ENCODE peak calls at places on chromosomes 3 and 15, in four cellular contexts. Q, L, F and G are unnamed samples.

GRCh38 chr15:101489236-101489632 is 273 bp downstream of the PCSK6 start:
- DNase-seq in Q (peak; percentile 57), L (peak; percentile 18), F (peak; percentile 71), G (peak; percentile 73)

GRCh38 chr3:19898725-19899124 is 35.3 kb downstream of the EFHB start:
- DNase-seq in Q (no peak), L (no peak), F (no peak), G (no peak)

GRCh38 chr15:81498314-81498713 is 124.3 kb upstream of the TMC3 start:
- DNase-seq in Q (no peak), L (no peak), F (no peak), G (no peak)

GRCh38 chr3:189728915-189729314 is 97.7 kb downstream of the TP63 start:
- DNase-seq in Q (no peak), L (no peak), F (no peak), G (no peak)

GRCh38 chr3:180250172-180250571 is 213.4 kb upstream of the PEX5L start:
- DNase-seq in Q (peak; percentile 58), L (no peak), F (no peak), G (peak; percentile 13)

GRCh38 chr3:186551387-186551786 is 7.2 kb upstream of the CRYGS start:
- DNase-seq in Q (no peak), L (no peak), F (no peak), G (no peak)

GRCh38 chr15:99506399-99506798 is 59.4 kb upstream of the MEF2A start:
- DNase-seq in Q (no peak), L (no peak), F (no peak), G (no peak)

GRCh38 chr3:148309390-148310035 is 388.2 kb upstream of the AGTR1 start:
- DNase-seq in Q (peak; percentile 25), L (peak; percentile 45), F (peak; percentile 26), G (peak; percentile 68)

GRCh38 chr3:32106929-32107362 is 526 bp downstream of the GPD1L start:
- DNase-seq in Q (peak; percentile 15), L (no peak), F (no peak), G (peak; percentile 34)

GRCh38 chr3:56754753-56755365 is 46.9 kb downstream of the ARHGEF3 start:
- DNase-seq in Q (no peak), L (no peak), F (no peak), G (no peak)

GRCh38 chr3:153182491-153182890 is 20.5 kb downstream of the RAP2B start:
- DNase-seq in Q (no peak), L (no peak), F (no peak), G (no peak)

GRCh38 chr15:51144021-51144532 is 49.4 kb upstream of the TNFAIP8L3 start:
- DNase-seq in Q (peak; percentile 82), L (peak; percentile 34), F (no peak), G (no peak)

GRCh38 chr15:65077291-65077980 is 890 bp downstream of the KBTBD13 start:
- DNase-seq in Q (no peak), L (no peak), F (no peak), G (no peak)

GRCh38 chr3:139322346-139322745 is 21.5 kb upstream of the MRPS22 start:
- DNase-seq in Q (no peak), L (no peak), F (no peak), G (no peak)

GRCh38 chr3:97010881-97011657 is 196.7 kb downstream of the EPHA6 start:
- DNase-seq in Q (no peak), L (no peak), F (no peak), G (no peak)

GRCh38 chr15:40323953-40324937 is 753 bp downstream of the INAFM2 start:
- DNase-seq in Q (peak; percentile 46), L (no peak), F (peak; percentile 48), G (no peak)

DNA sequence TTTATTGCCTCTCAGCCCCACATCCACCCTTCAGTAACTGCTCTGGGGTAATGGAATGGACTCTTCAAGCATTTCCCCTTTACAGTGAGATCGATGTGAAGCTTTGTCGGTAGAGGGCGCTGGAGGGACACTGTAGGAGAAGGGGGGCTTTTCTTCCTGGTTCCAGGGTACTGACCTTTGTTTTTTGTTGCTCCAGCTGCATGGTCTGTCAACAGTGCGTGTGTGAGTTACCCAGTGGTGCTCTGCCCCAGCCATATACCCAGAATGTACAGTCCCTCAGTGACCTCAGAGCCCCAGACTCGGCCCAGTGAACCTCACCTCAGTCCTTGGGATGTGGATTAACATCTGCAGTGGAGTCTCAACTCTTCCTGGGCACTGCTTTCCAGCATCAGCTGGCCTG is 180.3 kb upstream of the TSC22D2 start:
- DNase-seq in Q (no peak), L (peak; percentile 32), F (peak; percentile 83), G (peak; percentile 76)
- TF ChIP-seq CTCF in Q (peak; percentile 57), L (peak; percentile 70), F (peak; percentile 82), G (peak; percentile 87)

DNA sequence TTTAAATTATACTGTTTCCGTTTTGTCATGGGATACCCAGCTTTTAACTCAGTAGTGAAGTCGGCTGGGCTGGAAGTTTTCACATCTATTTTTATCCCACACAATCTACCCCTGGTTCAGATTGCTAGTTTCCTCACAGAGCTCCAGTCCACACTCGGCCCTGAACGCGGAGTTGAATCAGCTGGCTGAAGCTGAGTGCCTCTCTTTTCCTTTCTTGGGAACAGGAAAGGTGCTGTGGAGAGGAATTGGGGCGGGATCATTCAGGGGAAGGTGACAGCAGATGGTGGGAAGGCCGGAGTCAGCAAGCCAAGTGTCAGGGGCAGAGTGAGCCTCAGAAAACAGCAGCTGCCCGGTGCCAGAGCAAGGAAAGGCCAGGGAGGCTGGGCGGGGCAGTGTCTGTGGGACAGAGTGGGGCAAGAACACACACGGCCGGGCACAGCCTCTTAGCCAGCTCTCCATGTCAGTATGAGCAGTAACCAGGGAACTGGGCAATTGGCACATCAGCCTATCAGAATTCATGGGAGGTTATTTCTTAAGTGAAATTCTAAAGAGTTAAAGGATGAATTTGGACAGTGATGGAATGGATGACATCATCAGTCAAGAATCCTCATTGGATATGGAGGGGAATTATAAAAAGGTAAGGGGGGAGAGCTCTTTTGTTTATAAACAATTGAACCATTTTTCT is 135.7 kb upstream of the IL12A start:
- DNase-seq in Q (peak; percentile 60), L (no peak), F (peak; percentile 64), G (peak; percentile 35)
- TF ChIP-seq CTCF in Q (no peak), L (no peak), F (no peak), G (no peak)

GRCh38 chr3:100225193-100225592 is 35.6 kb upstream of the TBC1D23 start:
- DNase-seq in Q (no peak), L (no peak), F (no peak), G (no peak)
- TF ChIP-seq CTCF in Q (no peak), L (no peak), F (no peak), G (no peak)

GRCh38 chr15:68371160-68371559 is 60.8 kb downstream of the ITGA11 start:
- DNase-seq in Q (no peak), L (no peak), F (no peak), G (no peak)

GRCh38 chr15:68373028-68373427 is 58.9 kb downstream of the ITGA11 start:
- DNase-seq in Q (no peak), L (no peak), F (no peak), G (no peak)

GRCh38 chr15:68370768-68371151 is 61.2 kb downstream of the ITGA11 start:
- DNase-seq in Q (no peak), L (no peak), F (no peak), G (no peak)

GRCh38 chr15:68371851-68372250 is 60.1 kb downstream of the ITGA11 start:
- DNase-seq in Q (no peak), L (no peak), F (no peak), G (no peak)

GRCh38 chr15:68372291-68372811 is 59.6 kb downstream of the ITGA11 start:
- DNase-seq in Q (peak; percentile 41), L (peak; percentile 18), F (no peak), G (peak; percentile 41)
- TF ChIP-seq CTCF in Q (peak; percentile 34), L (peak; percentile 39), F (no peak), G (peak; percentile 15)

GRCh38 chr3:49883992-49884391 is 14.3 kb upstream of the CAMKV start:
- DNase-seq in Q (no peak), L (no peak), F (no peak), G (no peak)
- TF ChIP-seq CTCF in Q (no peak), L (no peak), F (no peak), G (no peak)

GRCh38 chr15:90219421-90220141 is 14.2 kb downstream of the CIB1 start:
- DNase-seq in Q (no peak), L (no peak), F (peak; percentile 75), G (peak; percentile 68)
- TF ChIP-seq CTCF in Q (peak; percentile 76), L (no peak), F (peak; percentile 76), G (peak; percentile 88)

GRCh38 chr3:129023909-129024308 is 22.8 kb downstream of the EFCC1 start:
- DNase-seq in Q (peak; percentile 37), L (no peak), F (no peak), G (peak; percentile 60)
- TF ChIP-seq CTCF in Q (peak; percentile 18), L (peak; percentile 57), F (no peak), G (peak; percentile 34)

GRCh38 chr3:59607628-59608027 is 557.8 kb upstream of the CFAP20DC start:
- DNase-seq in Q (no peak), L (peak; percentile 3), F (no peak), G (no peak)
- TF ChIP-seq CTCF in Q (no peak), L (peak; percentile 7), F (no peak), G (no peak)